ENCODE peak calls at places on chromosomes 1 and 21, in seven cellular contexts. X, C, F, P, G, K and Z are unnamed samples. For H3K27me3, the result is how much of the 10 kb centered on the place peaks cover.

GRCh38 chr1:204678721-204679455 is 6.7 kb downstream of the LRRN2 start:
- DNase-seq in X (no peak), C (peak), F (no peak), P (no peak), G (no peak), K (no peak), Z (no peak)

GRCh38 chr1:50346621-50347020 is 76.6 kb downstream of the DMRTA2 start:
- DNase-seq in X (no peak), C (no peak), F (no peak), P (no peak), G (no peak), K (no peak), Z (no peak)

GRCh38 chr1:59814180-59814900 is 409 bp upstream of the HOOK1 start:
- DNase-seq in X (no peak), C (peak), F (peak), P (peak), G (peak), K (no peak), Z (peak)

GRCh38 chr1:163155606-163156005 is 47.1 kb downstream of the RGS5 start:
- DNase-seq in X (no peak), C (no peak), F (no peak), P (no peak), G (no peak), K (no peak), Z (no peak)

GRCh38 chr1:41394405-41394804 is 33.2 kb downstream of the FOXO6 start:
- DNase-seq in X (no peak), C (no peak), F (no peak), P (no peak), G (no peak), K (no peak), Z (no peak)

GRCh38 chr1:53721088-53721487 is 17.9 kb downstream of the GLIS1 start:
- DNase-seq in X (no peak), C (no peak), F (no peak), P (no peak), G (no peak), K (no peak), Z (no peak)

GRCh38 chr21:14603202-14603601 is 57.1 kb upstream of the SAMSN1 start:
- DNase-seq in X (peak), C (no peak), F (no peak), P (no peak), G (no peak), K (no peak), Z (no peak)

GRCh38 chr21:43603641-43604504 is 55.4 kb downstream of the HSF2BP start:
- DNase-seq in X (peak), C (no peak), F (no peak), P (no peak), G (no peak), K (no peak), Z (peak)

GRCh38 chr1:167517535-167518330 is 596 bp downstream of the CD247 start:
- DNase-seq in X (no peak), C (no peak), F (peak), P (no peak), G (no peak), K (no peak), Z (peak)

GRCh38 chr1:112501810-112502641 is 6.7 kb upstream of the WNT2B start:
- DNase-seq in X (peak), C (peak), F (peak), P (peak), G (peak), K (no peak), Z (peak)

GRCh38 chr1:47231314-47232186 is 475 bp downstream of the TAL1 start:
- DNase-seq in X (peak), C (no peak), F (no peak), P (no peak), G (no peak), K (no peak), Z (peak)

GRCh38 chr1:42851420-42851819 is 5.0 kb downstream of the ZNF691 start:
- DNase-seq in X (no peak), C (no peak), F (no peak), P (no peak), G (no peak), K (no peak), Z (no peak)

GRCh38 chr21:38165466-38166213 is 91.2 kb upstream of the KCNJ15 start:
- DNase-seq in X (peak), C (no peak), F (no peak), P (no peak), G (no peak), K (peak), Z (no peak)

GRCh38 chr1:221045842-221046831 is 166.9 kb downstream of the HLX start:
- DNase-seq in X (peak), C (no peak), F (no peak), P (no peak), G (no peak), K (no peak), Z (no peak)

GRCh38 chr21:41428847-41429246 is 2.8 kb downstream of the MX1 start:
- DNase-seq in X (no peak), C (peak), F (no peak), P (no peak), G (no peak), K (no peak), Z (no peak)

GRCh38 chr1:207923561-207923960 is 12.6 kb upstream of the CD34 start:
- DNase-seq in X (no peak), C (no peak), F (no peak), P (no peak), G (no peak), K (no peak), Z (no peak)

GRCh38 chr1:62209931-62210595 is 15.4 kb downstream of the L1TD1 start:
- DNase-seq in X (peak), C (no peak), F (no peak), P (no peak), G (no peak), K (no peak), Z (peak)

GRCh38 chr1:206766251-206766856 is 4.2 kb upstream of the IL19 start:
- DNase-seq in X (peak), C (peak), F (peak), P (no peak), G (peak), K (peak), Z (peak)

GRCh38 chr1:74193908-74194307 is 4.1 kb downstream of the LRRIQ3 start:
- DNase-seq in X (peak), C (peak), F (no peak), P (no peak), G (no peak), K (peak), Z (peak)

GRCh38 chr1:164667600-164667999 is 108.6 kb downstream of the PBX1 start:
- DNase-seq in X (no peak), C (no peak), F (no peak), P (no peak), G (no peak), K (no peak), Z (no peak)

GRCh38 chr1:205709059-205709398 is 28.7 kb upstream of the SLC45A3 start:
- DNase-seq in X (peak), C (no peak), F (no peak), P (no peak), G (no peak), K (peak), Z (no peak)

GRCh38 chr1:61446531-61446991 is 278.4 kb downstream of the TM2D1 start:
- DNase-seq in X (no peak), C (no peak), F (no peak), P (no peak), G (no peak), K (no peak), Z (no peak)

GRCh38 chr1:93468681-93469080 is 20.8 kb downstream of the FNBP1L start:
- DNase-seq in X (no peak), C (no peak), F (no peak), P (no peak), G (no peak), K (no peak), Z (no peak)

GRCh38 chr1:241270016-241270415 is 87.0 kb downstream of the RGS7 start:
- DNase-seq in X (no peak), C (no peak), F (no peak), P (no peak), G (no peak), K (no peak), Z (no peak)

GRCh38 chr1:45146833-45147232 is 59.6 kb downstream of the ZSWIM5 start:
- DNase-seq in X (no peak), C (no peak), F (no peak), P (no peak), G (no peak), K (no peak), Z (no peak)

GRCh38 chr1:228755800-228756199 is 20.5 kb downstream of the RHOU start:
- DNase-seq in X (no peak), C (no peak), F (no peak), P (no peak), G (no peak), K (no peak), Z (no peak)

GRCh38 chr1:187079330-187079729 is 250.6 kb downstream of the PLA2G4A start:
- DNase-seq in X (no peak), C (no peak), F (no peak), P (no peak), G (no peak), K (no peak), Z (no peak)

GRCh38 chr21:41703857-41704501 is 62.9 kb downstream of the RIPK4 start:
- DNase-seq in X (no peak), C (no peak), F (no peak), P (peak), G (peak), K (no peak), Z (no peak)

GRCh38 chr1:92922378-92923035 is 38.8 kb downstream of the DIPK1A start:
- DNase-seq in X (peak), C (no peak), F (no peak), P (no peak), G (no peak), K (no peak), Z (peak)

GRCh38 chr1:60227581-60228252 is 154.1 kb upstream of the C1orf87 start:
- DNase-seq in X (peak), C (no peak), F (no peak), P (no peak), G (no peak), K (no peak), Z (no peak)

GRCh38 chr1:110756506-110756905 is 81.8 kb upstream of the KCNA3 start:
- DNase-seq in X (peak), C (no peak), F (no peak), P (no peak), G (peak), K (no peak), Z (no peak)

GRCh38 chr1:233651563-233652233 is 37.8 kb downstream of the KCNK1 start:
- DNase-seq in X (no peak), C (no peak), F (no peak), P (no peak), G (no peak), K (no peak), Z (no peak)

GRCh38 chr1:233647625-233648024 is 33.7 kb downstream of the KCNK1 start:
- DNase-seq in X (no peak), C (no peak), F (no peak), P (no peak), G (no peak), K (no peak), Z (no peak)

GRCh38 chr1:233652536-233652935 is 38.6 kb downstream of the KCNK1 start:
- DNase-seq in X (no peak), C (no peak), F (no peak), P (no peak), G (no peak), K (no peak), Z (no peak)

GRCh38 chr1:233647083-233647482 is 33.2 kb downstream of the KCNK1 start:
- DNase-seq in X (no peak), C (no peak), F (no peak), P (no peak), G (no peak), K (no peak), Z (no peak)
- H3K27me3 ChIP-seq in X (under half), C (under half), F (under half), P (under half), G (under half), K (under half), Z (under half)

GRCh38 chr1:201279313-201279712 is 4.0 kb upstream of the PKP1 start:
- DNase-seq in X (peak), C (no peak), F (no peak), P (no peak), G (peak), K (no peak), Z (peak)
- H3K27me3 ChIP-seq in X (under half), C (under half), F (under half), P (under half), G (under half), K (under half), Z (under half)

GRCh38 chr1:75708910-75709309 is 15.6 kb upstream of the ACADM start:
- DNase-seq in X (peak), C (no peak), F (no peak), P (no peak), G (no peak), K (no peak), Z (no peak)
- H3K27me3 ChIP-seq in X (under half), C (under half), F (under half), P (under half), G (under half), K (under half), Z (under half)

DNA sequence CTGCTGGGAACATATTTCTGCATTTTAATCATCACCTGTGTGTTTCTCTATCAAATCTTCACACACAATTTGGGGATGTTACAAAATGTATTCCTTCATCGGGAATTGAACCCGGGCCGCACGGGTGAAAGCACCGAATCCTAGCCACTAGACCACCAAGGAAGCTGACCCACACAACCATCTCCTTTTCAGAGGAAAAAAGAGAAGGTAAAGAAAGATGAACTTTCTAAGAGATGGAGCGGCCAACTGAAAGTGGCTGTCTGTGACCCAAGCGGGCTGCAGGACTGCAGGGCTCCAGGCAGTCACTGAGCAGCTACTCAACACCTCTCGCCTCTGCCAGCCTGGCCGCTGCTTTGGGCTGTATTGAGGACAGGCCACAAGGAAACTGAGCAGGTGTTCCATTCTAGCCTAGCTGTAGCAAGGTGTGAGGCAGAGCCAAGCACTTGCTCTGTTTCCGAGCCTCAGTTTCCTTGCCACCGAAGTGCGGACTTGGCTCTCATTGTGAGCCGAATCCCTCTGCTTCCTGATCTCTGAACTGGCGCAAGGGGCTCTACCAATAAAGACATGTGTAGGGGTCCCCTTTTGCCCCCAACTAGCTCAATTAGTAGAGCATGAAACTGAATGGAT is 156.9 kb upstream of the NBPF11 start:
- DNase-seq in X (no peak), C (no peak), F (no peak), P (no peak), G (no peak), K (no peak), Z (peak)
- H3K27me3 ChIP-seq in X (under half), C (half or more), F (half or more), P (under half), G (half or more), K (under half), Z (under half)

GRCh38 chr1:117605164-117605810 is 561 bp upstream of the TENT5C start:
- DNase-seq in X (no peak), C (peak), F (no peak), P (peak), G (no peak), K (no peak), Z (no peak)

GRCh38 chr1:117607471-117607870 is 1.6 kb downstream of the TENT5C start:
- DNase-seq in X (no peak), C (no peak), F (peak), P (peak), G (no peak), K (no peak), Z (peak)

GRCh38 chr1:117608213-117608612 is 2.4 kb downstream of the TENT5C start:
- DNase-seq in X (no peak), C (no peak), F (no peak), P (peak), G (no peak), K (no peak), Z (no peak)

GRCh38 chr1:117606608-117607261 is 887 bp downstream of the TENT5C start:
- DNase-seq in X (peak), C (no peak), F (peak), P (peak), G (no peak), K (no peak), Z (no peak)

GRCh38 chr1:117605811-117606607 is at the start of gene TENT5C:
- DNase-seq in X (peak), C (peak), F (peak), P (peak), G (peak), K (peak), Z (peak)
- H3K27me3 ChIP-seq in X (under half), C (under half), F (under half), P (under half), G (under half), K (under half), Z (under half)

GRCh38 chr1:20672265-20672632 is 11.1 kb upstream of the DDOST start:
- DNase-seq in X (no peak), C (no peak), F (no peak), P (no peak), G (no peak), K (no peak), Z (no peak)
- H3K27me3 ChIP-seq in X (under half), C (under half), F (under half), P (under half), G (under half), K (under half), Z (under half)